ENCODE peak calls at places on chromosomes 4 and X, in six cellular contexts. One of them, this sample, is unnamed.
A peak's percentile ranks its signal among the peaks of the same experiment; 100 is the strongest.

GRCh38 chrX:150767475-150768131 is 74.4 kb downstream of the MTMR1 start:
- DNase-seq in cardiac muscle cell: peak; percentile 95
- DNase-seq in SJSA1: peak; percentile 67
- DNase-seq in upper lobe of right lung: no peak
- DNase-seq in tibial artery: no peak
- DNase-seq in PC-3: peak; percentile 28
- DNase-seq in this sample: no peak

GRCh38 chr4:149841686-149842085 is 26.0 kb upstream of the IQCM start:
- DNase-seq in tibial artery: no peak
- DNase-seq in PC-3: no peak
- DNase-seq in cardiac muscle cell: no peak
- DNase-seq in SJSA1: no peak
- DNase-seq in upper lobe of right lung: no peak
- DNase-seq in this sample: no peak

GRCh38 chrX:63765692-63766091 is 19.3 kb downstream of the ARHGEF9 start:
- DNase-seq in SJSA1: no peak
- DNase-seq in upper lobe of right lung: no peak
- DNase-seq in cardiac muscle cell: no peak
- DNase-seq in PC-3: no peak
- DNase-seq in tibial artery: no peak
- DNase-seq in this sample: no peak

GRCh38 chr4:186727977-186728519 is 4.4 kb upstream of the FAT1 start:
- DNase-seq in SJSA1: peak; percentile 71
- DNase-seq in upper lobe of right lung: no peak
- DNase-seq in tibial artery: no peak
- DNase-seq in PC-3: peak; percentile 40
- DNase-seq in cardiac muscle cell: peak; percentile 50
- DNase-seq in this sample: no peak

GRCh38 chr4:128861856-128862518 is 52.5 kb downstream of the JADE1 start:
- DNase-seq in PC-3: no peak
- DNase-seq in cardiac muscle cell: no peak
- DNase-seq in SJSA1: no peak
- DNase-seq in upper lobe of right lung: no peak
- DNase-seq in tibial artery: no peak
- DNase-seq in this sample: no peak

GRCh38 chr4:52941450-52941849 is 79.3 kb downstream of the RASL11B start:
- DNase-seq in cardiac muscle cell: no peak
- DNase-seq in tibial artery: no peak
- DNase-seq in SJSA1: no peak
- DNase-seq in PC-3: no peak
- DNase-seq in upper lobe of right lung: no peak
- DNase-seq in this sample: no peak

GRCh38 chr4:15718959-15719358 is 16.1 kb downstream of the BST1 start:
- DNase-seq in tibial artery: no peak
- DNase-seq in SJSA1: no peak
- DNase-seq in cardiac muscle cell: no peak
- DNase-seq in PC-3: no peak
- DNase-seq in upper lobe of right lung: no peak
- DNase-seq in this sample: no peak

GRCh38 chr4:6339818-6340445 is 70.3 kb downstream of the WFS1 start:
- DNase-seq in PC-3: no peak
- DNase-seq in SJSA1: no peak
- DNase-seq in cardiac muscle cell: no peak
- DNase-seq in tibial artery: no peak
- DNase-seq in upper lobe of right lung: no peak
- DNase-seq in this sample: peak; percentile 63

GRCh38 chr4:7689773-7690693 is 249.6 kb downstream of the AFAP1 start:
- DNase-seq in SJSA1: no peak
- DNase-seq in upper lobe of right lung: no peak
- DNase-seq in tibial artery: no peak
- DNase-seq in cardiac muscle cell: no peak
- DNase-seq in PC-3: no peak
- DNase-seq in this sample: no peak

GRCh38 chr4:54400188-54400587 is 171.1 kb downstream of the PDGFRA start:
- DNase-seq in tibial artery: no peak
- DNase-seq in PC-3: no peak
- DNase-seq in upper lobe of right lung: no peak
- DNase-seq in cardiac muscle cell: peak; percentile 28
- DNase-seq in SJSA1: no peak
- DNase-seq in this sample: no peak

GRCh38 chr4:153555730-153556440 is 89.7 kb downstream of the TMEM131L start:
- DNase-seq in PC-3: peak; percentile 34
- DNase-seq in SJSA1: peak; percentile 70
- DNase-seq in cardiac muscle cell: peak; percentile 94
- DNase-seq in upper lobe of right lung: no peak
- DNase-seq in tibial artery: peak; percentile 81
- DNase-seq in this sample: peak; percentile 46

GRCh38 chr4:24003926-24004325 is 114.1 kb upstream of the PPARGC1A start:
- DNase-seq in tibial artery: no peak
- DNase-seq in PC-3: no peak
- DNase-seq in upper lobe of right lung: no peak
- DNase-seq in cardiac muscle cell: no peak
- DNase-seq in SJSA1: no peak
- DNase-seq in this sample: no peak

GRCh38 chr4:16496501-16496900 is 270.2 kb upstream of the TAPT1 start:
- DNase-seq in PC-3: peak; percentile 67
- DNase-seq in tibial artery: no peak
- DNase-seq in cardiac muscle cell: peak; percentile 77
- DNase-seq in SJSA1: no peak
- DNase-seq in upper lobe of right lung: no peak
- DNase-seq in this sample: no peak

GRCh38 chrX:153598541-153599191 is at the start of gene CCNQ:
- DNase-seq in SJSA1: no peak
- DNase-seq in upper lobe of right lung: peak; percentile 71
- DNase-seq in tibial artery: no peak
- DNase-seq in PC-3: peak; percentile 15
- DNase-seq in cardiac muscle cell: peak; percentile 32
- DNase-seq in this sample: no peak

GRCh38 chr4:32519060-32519459 is 1798.9 kb downstream of the PCDH7 start:
- DNase-seq in tibial artery: no peak
- DNase-seq in upper lobe of right lung: no peak
- DNase-seq in PC-3: no peak
- DNase-seq in SJSA1: no peak
- DNase-seq in cardiac muscle cell: peak; percentile 58
- DNase-seq in this sample: no peak

GRCh38 chrX:69605521-69605920 is 10.4 kb upstream of the EDA start:
- DNase-seq in SJSA1: no peak
- DNase-seq in cardiac muscle cell: no peak
- DNase-seq in PC-3: no peak
- DNase-seq in upper lobe of right lung: no peak
- DNase-seq in tibial artery: no peak
- DNase-seq in this sample: no peak

GRCh38 chr4:48653217-48654014 is 126.7 kb downstream of the FRYL start:
- DNase-seq in upper lobe of right lung: no peak
- DNase-seq in tibial artery: peak; percentile 39
- DNase-seq in SJSA1: no peak
- DNase-seq in cardiac muscle cell: peak; percentile 84
- DNase-seq in PC-3: no peak
- DNase-seq in this sample: no peak

GRCh38 chr4:133775881-133776280 is 425.7 kb downstream of the PABPC4L start:
- DNase-seq in upper lobe of right lung: no peak
- DNase-seq in SJSA1: no peak
- DNase-seq in tibial artery: no peak
- DNase-seq in PC-3: peak; percentile 54
- DNase-seq in cardiac muscle cell: peak; percentile 3
- DNase-seq in this sample: no peak

GRCh38 chrX:23773601-23774175 is 9.3 kb upstream of the SAT1 start:
- DNase-seq in upper lobe of right lung: no peak
- DNase-seq in cardiac muscle cell: no peak
- DNase-seq in SJSA1: no peak
- DNase-seq in tibial artery: no peak
- DNase-seq in PC-3: no peak
- DNase-seq in this sample: no peak

GRCh38 chr4:81213671-81214070 is 1.4 kb downstream of the PRKG2 start:
- DNase-seq in PC-3: no peak
- DNase-seq in upper lobe of right lung: no peak
- DNase-seq in SJSA1: no peak
- DNase-seq in cardiac muscle cell: no peak
- DNase-seq in tibial artery: no peak
- DNase-seq in this sample: no peak

GRCh38 chr4:104815593-104816156 is 321.0 kb upstream of the CXXC4 start:
- DNase-seq in cardiac muscle cell: no peak
- DNase-seq in tibial artery: no peak
- DNase-seq in PC-3: peak; percentile 66
- DNase-seq in upper lobe of right lung: no peak
- DNase-seq in SJSA1: no peak
- DNase-seq in this sample: no peak

GRCh38 chr4:146029147-146029546 is 90.5 kb upstream of the ZNF827 start:
- DNase-seq in upper lobe of right lung: no peak
- DNase-seq in cardiac muscle cell: no peak
- DNase-seq in PC-3: peak; percentile 32
- DNase-seq in SJSA1: no peak
- DNase-seq in tibial artery: no peak
- DNase-seq in this sample: no peak

GRCh38 chr4:188986271-188986689 is 847.0 kb downstream of the TRIML1 start:
- DNase-seq in SJSA1: no peak
- DNase-seq in tibial artery: no peak
- DNase-seq in PC-3: peak; percentile 75
- DNase-seq in upper lobe of right lung: no peak
- DNase-seq in cardiac muscle cell: no peak
- DNase-seq in this sample: no peak

GRCh38 chr4:8332038-8332857 is 62.7 kb downstream of the HTRA3 start:
- DNase-seq in PC-3: no peak
- DNase-seq in upper lobe of right lung: peak; percentile 38
- DNase-seq in tibial artery: no peak
- DNase-seq in cardiac muscle cell: no peak
- DNase-seq in SJSA1: no peak
- DNase-seq in this sample: no peak

GRCh38 chr4:31442236-31442635 is 722.1 kb downstream of the PCDH7 start:
- DNase-seq in tibial artery: no peak
- DNase-seq in upper lobe of right lung: no peak
- DNase-seq in PC-3: no peak
- DNase-seq in SJSA1: no peak
- DNase-seq in cardiac muscle cell: no peak
- DNase-seq in this sample: no peak

GRCh38 chr4:172515266-172515879 is 653.2 kb upstream of the GALNT7 start:
- DNase-seq in tibial artery: no peak
- DNase-seq in upper lobe of right lung: no peak
- DNase-seq in PC-3: no peak
- DNase-seq in SJSA1: no peak
- DNase-seq in cardiac muscle cell: no peak
- DNase-seq in this sample: no peak

GRCh38 chrX:10620121-10620699 is at the start of gene MID1:
- DNase-seq in tibial artery: peak; percentile 73
- DNase-seq in cardiac muscle cell: peak; percentile 87
- DNase-seq in upper lobe of right lung: peak; percentile 80
- DNase-seq in SJSA1: peak; percentile 65
- DNase-seq in PC-3: peak; percentile 83
- DNase-seq in this sample: peak; percentile 77

GRCh38 chr4:87053802-87054767 is 119.3 kb downstream of the AFF1 start:
- DNase-seq in tibial artery: no peak
- DNase-seq in upper lobe of right lung: no peak
- DNase-seq in PC-3: no peak
- DNase-seq in SJSA1: no peak
- DNase-seq in cardiac muscle cell: no peak
- DNase-seq in this sample: no peak

GRCh38 chr4:3679071-3679825 is 86.9 kb upstream of the ADRA2C start:
- DNase-seq in SJSA1: no peak
- DNase-seq in PC-3: no peak
- DNase-seq in cardiac muscle cell: no peak
- DNase-seq in upper lobe of right lung: peak; percentile 61
- DNase-seq in tibial artery: no peak
- DNase-seq in this sample: no peak

GRCh38 chr4:28177641-28178040 is 1317.0 kb downstream of the STIM2 start:
- DNase-seq in cardiac muscle cell: no peak
- DNase-seq in PC-3: no peak
- DNase-seq in tibial artery: no peak
- DNase-seq in upper lobe of right lung: no peak
- DNase-seq in SJSA1: no peak
- DNase-seq in this sample: no peak
- H3K4me1 ChIP-seq in cardiac muscle cell: no peaks in the 10 kb centered on the region
- H3K4me1 ChIP-seq in PC-3: peaks cover 6% of the 10 kb centered on the region
- H3K4me1 ChIP-seq in tibial artery: no peaks in the 10 kb centered on the region
- H3K4me1 ChIP-seq in upper lobe of right lung: no peaks in the 10 kb centered on the region
- H3K4me1 ChIP-seq in SJSA1: no peaks in the 10 kb centered on the region
- H3K4me1 ChIP-seq in this sample: no peaks in the 10 kb centered on the region

GRCh38 chr4:177562163-177562562 is 119.9 kb upstream of the AGA start:
- DNase-seq in PC-3: no peak
- DNase-seq in tibial artery: no peak
- DNase-seq in cardiac muscle cell: no peak
- DNase-seq in upper lobe of right lung: no peak
- DNase-seq in SJSA1: no peak
- DNase-seq in this sample: no peak

GRCh38 chr4:177554966-177555574 is 112.8 kb upstream of the AGA start:
- DNase-seq in upper lobe of right lung: no peak
- DNase-seq in SJSA1: no peak
- DNase-seq in tibial artery: no peak
- DNase-seq in PC-3: peak; percentile 51
- DNase-seq in cardiac muscle cell: peak; percentile 63
- DNase-seq in this sample: no peak

GRCh38 chr4:177562859-177563258 is 120.6 kb upstream of the AGA start:
- DNase-seq in SJSA1: no peak
- DNase-seq in upper lobe of right lung: no peak
- DNase-seq in tibial artery: no peak
- DNase-seq in cardiac muscle cell: no peak
- DNase-seq in PC-3: peak; percentile 43
- DNase-seq in this sample: no peak

GRCh38 chr4:177557416-177557815 is 115.2 kb upstream of the AGA start:
- DNase-seq in PC-3: no peak
- DNase-seq in cardiac muscle cell: no peak
- DNase-seq in SJSA1: no peak
- DNase-seq in tibial artery: no peak
- DNase-seq in upper lobe of right lung: no peak
- DNase-seq in this sample: no peak

DNA sequence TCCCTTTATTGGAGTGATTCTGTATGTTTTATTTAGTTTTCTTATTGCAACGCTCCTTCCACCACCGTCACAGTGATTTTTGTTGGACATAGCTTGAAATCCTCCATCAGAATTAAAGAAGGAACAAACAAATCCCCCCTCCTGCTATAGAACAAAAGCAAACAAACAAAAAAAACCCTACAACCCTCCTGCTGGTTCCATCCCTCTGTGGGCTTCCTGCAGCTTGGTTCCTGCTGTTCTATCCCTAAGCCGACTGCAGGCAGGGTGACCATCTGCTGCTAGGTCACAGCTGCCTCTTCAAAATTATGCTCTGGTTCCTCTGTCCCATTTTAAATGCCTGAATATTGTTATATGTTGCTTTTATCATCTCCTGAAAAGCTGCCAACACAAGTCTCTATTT is 116.8 kb upstream of the AGA start:
- DNase-seq in SJSA1: no peak
- DNase-seq in PC-3: no peak
- DNase-seq in cardiac muscle cell: no peak
- DNase-seq in upper lobe of right lung: no peak
- DNase-seq in tibial artery: no peak
- DNase-seq in this sample: no peak
- H3K27ac ChIP-seq in SJSA1: no peak overlapping the region
- H3K27ac ChIP-seq in PC-3: no peak overlapping the region
- H3K27ac ChIP-seq in cardiac muscle cell: no peak overlapping the region
- H3K27ac ChIP-seq in upper lobe of right lung: no peak overlapping the region
- H3K27ac ChIP-seq in tibial artery: no peak overlapping the region
- H3K27ac ChIP-seq in this sample: no peak overlapping the region

GRCh38 chrX:132744470-132744869 is 214.0 kb downstream of the HS6ST2 start:
- DNase-seq in upper lobe of right lung: no peak
- DNase-seq in PC-3: no peak
- DNase-seq in tibial artery: no peak
- DNase-seq in cardiac muscle cell: no peak
- DNase-seq in SJSA1: no peak
- DNase-seq in this sample: no peak
- H3K27me3 ChIP-seq in upper lobe of right lung: no peaks in the 10 kb centered on the region
- H3K27me3 ChIP-seq in PC-3: no peaks in the 10 kb centered on the region
- H3K27me3 ChIP-seq in tibial artery: no peaks in the 10 kb centered on the region
- H3K27me3 ChIP-seq in cardiac muscle cell: no peaks in the 10 kb centered on the region
- H3K27me3 ChIP-seq in SJSA1: no peaks in the 10 kb centered on the region
- H3K27me3 ChIP-seq in this sample: no peaks in the 10 kb centered on the region

GRCh38 chr4:2480649-2481048 is 11.7 kb downstream of the RNF4 start:
- DNase-seq in upper lobe of right lung: no peak
- DNase-seq in tibial artery: no peak
- DNase-seq in PC-3: no peak
- DNase-seq in SJSA1: no peak
- DNase-seq in cardiac muscle cell: no peak
- DNase-seq in this sample: no peak
- H3K4me1 ChIP-seq in upper lobe of right lung: peaks cover 68% of the 10 kb centered on the region
- H3K4me1 ChIP-seq in tibial artery: peaks cover 67% of the 10 kb centered on the region
- H3K4me1 ChIP-seq in PC-3: no peaks in the 10 kb centered on the region
- H3K4me1 ChIP-seq in SJSA1: no peaks in the 10 kb centered on the region
- H3K4me1 ChIP-seq in cardiac muscle cell: peaks cover 10% of the 10 kb centered on the region
- H3K4me1 ChIP-seq in this sample: peaks cover 34% of the 10 kb centered on the region

This sample was measured in left lung.